ENCODE peak calls at places on chromosomes 2 and 18, in ten cellular contexts. P, S, B, N, W, J, A, V, Z and M are unnamed samples.

GRCh38 chr18:55588876-55589595 is 1.0 kb upstream of the TCF4 start:
- DNase-seq in J (no peak), P (no peak), V (peak), W (no peak), Z (no peak), B (no peak), N (no peak), A (no peak), S (no peak), M (peak)

GRCh38 chr18:12278765-12279682 is 24.9 kb downstream of the CIDEA start:
- DNase-seq in N (no peak), A (peak), Z (no peak), V (no peak), S (no peak), P (peak), J (no peak), B (peak), W (peak), M (peak)

GRCh38 chr2:16546128-16546754 is 119.4 kb downstream of the CYRIA start:
- DNase-seq in S (no peak), W (no peak), J (no peak), P (no peak), B (no peak), N (peak), A (no peak), Z (no peak), V (no peak), M (no peak)

GRCh38 chr2:196131384-196131861 is 40.0 kb downstream of the STK17B start:
- DNase-seq in W (no peak), P (no peak), B (no peak), V (no peak), N (peak), A (peak), S (no peak), Z (no peak), J (peak), M (no peak)

GRCh38 chr2:240355962-240356361 is 79.5 kb upstream of the GPC1 start:
- DNase-seq in W (no peak), Z (no peak), V (no peak), A (no peak), P (no peak), B (no peak), J (no peak), N (no peak), S (no peak), M (no peak)

GRCh38 chr2:187875271-187875670 is 321.0 kb upstream of the TFPI start:
- DNase-seq in S (no peak), B (no peak), W (no peak), Z (no peak), A (no peak), J (no peak), P (no peak), N (no peak), V (no peak), M (no peak)

GRCh38 chr2:85988914-85989270 is 100.1 kb upstream of the ST3GAL5 start:
- DNase-seq in B (no peak), P (no peak), J (no peak), A (no peak), Z (no peak), W (no peak), N (no peak), S (no peak), V (no peak), M (no peak)

GRCh38 chr18:1261054-1261453 is 356.4 kb downstream of the ADCYAP1 start:
- DNase-seq in P (no peak), A (no peak), V (no peak), B (no peak), Z (no peak), J (no peak), N (no peak), W (no peak), S (no peak), M (no peak)

GRCh38 chr18:6610436-6610835 is 119.1 kb upstream of the ARHGAP28 start:
- DNase-seq in P (no peak), W (no peak), S (no peak), A (peak), V (no peak), J (no peak), Z (no peak), N (no peak), B (no peak), M (no peak)

GRCh38 chr2:174106736-174107135 is 141.6 kb upstream of the SP3 start:
- DNase-seq in V (no peak), P (no peak), Z (no peak), W (no peak), B (no peak), N (no peak), A (no peak), J (no peak), S (no peak), M (no peak)

GRCh38 chr2:98556634-98557033 is 51.7 kb downstream of the COA5 start:
- DNase-seq in J (no peak), A (no peak), V (peak), Z (no peak), W (no peak), B (no peak), P (no peak), N (no peak), S (no peak), M (no peak)

GRCh38 chr2:152826880-152827279 is 108.5 kb downstream of the ARL6IP6 start:
- DNase-seq in W (no peak), S (no peak), J (no peak), A (peak), B (no peak), V (no peak), Z (no peak), N (peak), P (no peak), M (no peak)

GRCh38 chr2:237441605-237442004 is 27.6 kb upstream of the COL6A3 start:
- DNase-seq in V (no peak), W (no peak), S (no peak), J (no peak), B (no peak), A (peak), Z (no peak), P (no peak), N (no peak), M (no peak)

GRCh38 chr2:111049792-111050640 is 70.7 kb upstream of the BCL2L11 start:
- DNase-seq in B (no peak), A (peak), N (peak), W (no peak), V (peak), J (no peak), P (no peak), Z (no peak), S (no peak), M (no peak)

GRCh38 chr2:113962692-113963480 is 73.0 kb downstream of the ACTR3 start:
- DNase-seq in V (no peak), B (no peak), S (no peak), W (no peak), Z (no peak), A (peak), P (no peak), J (no peak), N (no peak), M (no peak)

GRCh38 chr2:47195149-47195548 is 40.0 kb upstream of the STPG4 start:
- DNase-seq in W (no peak), P (no peak), Z (no peak), A (no peak), B (no peak), S (no peak), N (no peak), J (no peak), V (no peak), M (no peak)

GRCh38 chr2:40434638-40435296 is 17.1 kb downstream of the SLC8A1 start:
- DNase-seq in B (no peak), V (no peak), N (peak), J (no peak), A (peak), Z (no peak), P (no peak), S (no peak), W (no peak), M (no peak)

GRCh38 chr18:39521164-39521563 is 1955.6 kb upstream of the CELF4 start:
- DNase-seq in N (no peak), S (no peak), V (no peak), W (no peak), J (no peak), P (no peak), A (no peak), Z (no peak), B (no peak), M (no peak)

GRCh38 chr18:3245185-3245564 is 2.4 kb upstream of the MYL12A start:
- DNase-seq in A (no peak), S (no peak), N (no peak), B (no peak), W (no peak), V (no peak), P (no peak), Z (no peak), J (no peak), M (no peak)

GRCh38 chr18:31508781-31509180 is 10.8 kb downstream of the DSG2 start:
- DNase-seq in A (no peak), N (peak), S (no peak), P (no peak), V (no peak), J (no peak), Z (no peak), B (no peak), W (no peak), M (no peak)

GRCh38 chr2:67304300-67304890 is 92.7 kb upstream of the ETAA1 start:
- DNase-seq in N (peak), A (no peak), Z (no peak), W (no peak), V (no peak), J (no peak), B (no peak), S (no peak), P (no peak), M (no peak)